ENCODE peak calls at places on chromosomes 5 and 9, in nine cellular contexts. V is left ventricle myocardium superior, R is cardiac fibroblast, J is fibroblast of mammary gland, X is AG08396, D is HCT116, S is HL-60, F is NAMALWA, C is C1 segment of cervical spinal cord. B is an unnamed sample.

GRCh38 chr5:81922790-81923398 is 48.9 kb upstream of the ATG10 start:
- DNase-seq in F (no peak), D (no peak), R (no peak), X (no peak), S (no peak), J (no peak), C (no peak), V (no peak), B (no peak)

GRCh38 chr5:151773979-151774378 is 2.2 kb downstream of the G3BP1 start:
- DNase-seq in X (no peak), J (peak), C (no peak), R (no peak), D (no peak), S (no peak), F (peak), V (no peak), B (peak)

GRCh38 chr5:175321927-175322532 is 122.0 kb downstream of the DRD1 start:
- DNase-seq in C (no peak), V (no peak), J (peak), R (peak), F (peak), D (peak), S (no peak), X (peak), B (peak)

GRCh38 chr5:37740331-37741066 is 99.3 kb downstream of the GDNF start:
- DNase-seq in D (no peak), S (no peak), J (peak), F (no peak), X (peak), R (peak), C (no peak), V (no peak), B (peak)

GRCh38 chr5:163163858-163164257 is 273.5 kb upstream of the CCNG1 start:
- DNase-seq in J (no peak), R (no peak), D (no peak), F (no peak), X (no peak), S (no peak), C (no peak), V (no peak), B (no peak)

GRCh38 chr5:112270299-112271293 is 148.5 kb downstream of the EPB41L4A start:
- DNase-seq in V (no peak), F (no peak), C (no peak), S (no peak), R (peak), D (no peak), J (peak), X (no peak), B (no peak)

GRCh38 chr5:73999306-73999705 is 373.3 kb downstream of the ARHGEF28 start:
- DNase-seq in J (no peak), F (no peak), D (no peak), R (no peak), V (no peak), S (no peak), C (no peak), X (no peak), B (no peak)

GRCh38 chr9:88196456-88196855 is 58.2 kb upstream of the SPATA31C2 start:
- DNase-seq in F (no peak), S (no peak), V (no peak), D (no peak), C (no peak), R (no peak), J (no peak), X (no peak), B (no peak)

GRCh38 chr5:65263291-65263690 is 218.4 kb downstream of the ADAMTS6 start:
- DNase-seq in D (no peak), F (no peak), J (no peak), V (no peak), X (no peak), R (peak), S (no peak), C (no peak), B (peak)

GRCh38 chr5:106094836-106095235 is 1575.9 kb downstream of the EFNA5 start:
- DNase-seq in F (no peak), J (no peak), S (no peak), R (no peak), V (no peak), D (no peak), C (no peak), X (no peak), B (no peak)

GRCh38 chr5:54719384-54720306 is 202.1 kb downstream of the SNX18 start:
- DNase-seq in J (peak), S (no peak), C (no peak), X (peak), F (no peak), D (no peak), V (peak), R (peak), B (peak)

GRCh38 chr9:75964431-75964830 is 74.0 kb downstream of the PCSK5 start:
- DNase-seq in D (peak), V (no peak), R (peak), C (no peak), X (no peak), F (no peak), J (no peak), S (no peak), B (peak)

GRCh38 chr9:115121140-115121710 is 3.3 kb upstream of the TNC start:
- DNase-seq in R (no peak), D (no peak), S (no peak), X (no peak), F (no peak), J (peak), C (no peak), V (no peak), B (no peak)

GRCh38 chr5:151240891-151241290 is 12.1 kb upstream of the GM2A start:
- DNase-seq in S (no peak), X (no peak), J (no peak), D (no peak), V (no peak), R (no peak), F (peak), C (no peak), B (no peak)

GRCh38 chr5:83672158-83672557 is 48.5 kb downstream of the HAPLN1 start:
- DNase-seq in F (no peak), C (no peak), X (no peak), D (no peak), V (no peak), R (no peak), S (no peak), J (no peak), B (no peak)

GRCh38 chr9:124480621-124480981 is 26.6 kb downstream of the NR5A1 start:
- DNase-seq in D (peak), R (peak), V (no peak), F (peak), C (no peak), J (peak), S (no peak), X (peak), B (no peak)

GRCh38 chr9:132077881-132078280 is 1.8 kb downstream of the MED27 start:
- DNase-seq in V (no peak), S (no peak), J (peak), R (no peak), X (no peak), D (no peak), C (no peak), F (no peak), B (no peak)

GRCh38 chr5:90982576-90982975 is 400.5 kb downstream of the ARRDC3 start:
- DNase-seq in X (no peak), S (no peak), V (no peak), C (no peak), D (no peak), J (no peak), F (no peak), R (peak), B (peak)

GRCh38 chr9:130755377-130756007 is 61.9 kb downstream of the EXOSC2 start:
- DNase-seq in C (no peak), S (no peak), V (peak), D (no peak), J (no peak), R (no peak), F (no peak), X (no peak), B (no peak)

B was measured in fibroblast of lung.